ENCODE peak calls at places on chromosomes 16 and 17, in six cellular contexts. G is ovary, R is lung, V is neural progenitor cell, K is ascending aorta, O is heart right ventricle. F is an unnamed sample.
A peak's percentile ranks its signal among the peaks of the same experiment; 100 is the strongest.

GRCh38 chr17:28967240-28968135 is 16.2 kb upstream of the PHF12 start:
- DNase-seq in V (peak; percentile 62), R (no peak), O (no peak), K (no peak), G (no peak), F (no peak)

GRCh38 chr16:27365142-27366089 is 36.6 kb upstream of the IL21R start:
- DNase-seq in V (no peak), K (no peak), G (no peak), R (no peak), O (no peak), F (no peak)

GRCh38 chr17:62109378-62109902 is 44.4 kb upstream of the MED13 start:
- DNase-seq in V (peak; percentile 74), K (peak; percentile 64), O (peak; percentile 4), R (peak; percentile 59), G (no peak), F (peak; percentile 87)

GRCh38 chr17:35146214-35146833 is 1.3 kb upstream of the UNC45B start:
- DNase-seq in R (no peak), G (no peak), K (no peak), O (no peak), V (no peak), F (no peak)

GRCh38 chr17:28717578-28718316 is at the start of gene RAB34:
- DNase-seq in O (peak; percentile 72), R (peak; percentile 77), K (peak; percentile 92), G (peak; percentile 86), V (peak; percentile 99), F (no peak)

GRCh38 chr17:21173543-21173942 is 40.4 kb downstream of the TMEM11 start:
- DNase-seq in G (no peak), R (no peak), V (no peak), K (peak; percentile 48), O (no peak), F (no peak)

GRCh38 chr17:71496552-71496951 is 624.3 kb upstream of the SOX9 start:
- DNase-seq in O (no peak), G (no peak), K (no peak), R (no peak), V (no peak), F (no peak)

GRCh38 chr16:49283376-49284049 is 1.9 kb upstream of the CBLN1 start:
- DNase-seq in K (no peak), V (peak; percentile 29), G (no peak), O (no peak), R (no peak), F (no peak)

GRCh38 chr16:58177347-58177710 is 20.6 kb downstream of the CSNK2A2 start:
- DNase-seq in O (no peak), V (no peak), G (no peak), R (no peak), K (no peak), F (no peak)

GRCh38 chr17:76631821-76632565 is 11.6 kb downstream of the ST6GALNAC1 start:
- DNase-seq in R (no peak), K (no peak), G (no peak), O (no peak), V (no peak), F (no peak)

GRCh38 chr17:32846143-32846542 is 30.8 kb downstream of the MYO1D start:
- DNase-seq in K (no peak), R (no peak), V (no peak), G (no peak), O (no peak), F (no peak)

GRCh38 chr17:41793749-41794602 is 7.5 kb upstream of the JUP start:
- DNase-seq in O (no peak), G (peak; percentile 53), K (no peak), R (no peak), V (peak; percentile 79), F (no peak)

GRCh38 chr17:40076101-40076498 is 13.3 kb downstream of the THRA start:
- DNase-seq in K (no peak), R (no peak), V (no peak), O (no peak), G (no peak), F (no peak)

GRCh38 chr17:36675786-36676185 is 74.4 kb downstream of the MRM1 start:
- DNase-seq in R (no peak), K (no peak), V (no peak), G (no peak), O (no peak), F (no peak)

GRCh38 chr16:88286301-88286923 is 96.3 kb upstream of the ZNF469 start:
- DNase-seq in V (no peak), O (no peak), G (no peak), R (no peak), K (no peak), F (no peak)

GRCh38 chr16:88287219-88287618 is 95.5 kb upstream of the ZNF469 start:
- DNase-seq in R (no peak), G (no peak), K (no peak), O (no peak), V (no peak), F (no peak)

GRCh38 chr16:88289549-88290344 is 93.0 kb upstream of the ZNF469 start:
- DNase-seq in K (no peak), R (no peak), G (no peak), O (no peak), V (no peak), F (no peak)

GRCh38 chr16:88289001-88289400 is 93.8 kb upstream of the ZNF469 start:
- DNase-seq in R (no peak), V (no peak), G (no peak), O (no peak), K (no peak), F (no peak)

DNA sequence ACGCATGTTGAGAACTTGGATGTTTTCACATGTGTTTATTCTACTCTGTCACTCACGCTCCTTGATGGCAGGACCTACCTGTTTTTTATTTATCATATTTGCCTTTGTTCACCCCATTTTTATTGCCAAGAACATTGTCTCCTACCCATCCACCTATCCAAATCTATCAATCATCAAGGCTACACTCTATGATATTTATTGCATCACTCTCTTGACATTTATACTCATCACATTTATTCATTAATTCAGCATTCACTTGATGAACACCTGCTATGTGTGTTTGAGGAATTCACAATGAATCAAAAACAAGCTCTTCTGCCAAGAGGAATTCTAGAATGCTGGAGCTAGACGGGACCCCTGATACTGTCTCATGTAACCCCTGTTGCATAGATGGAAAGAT is 94.5 kb upstream of the ZNF469 start:
- DNase-seq in O (no peak), G (no peak), V (no peak), K (no peak), R (no peak), F (no peak)
- H3K9me3 ChIP-seq in O (peaks cover 30% of the 10 kb centered on the region), G (no peaks in the 10 kb centered on the region), V (peaks cover 4% of the 10 kb centered on the region), K (peaks cover 11% of the 10 kb centered on the region), R (peaks cover 31% of the 10 kb centered on the region), F (peaks cover 12% of the 10 kb centered on the region)

GRCh38 chr17:50049636-50050035 is 6.3 kb upstream of the ITGA3 start:
- DNase-seq in O (no peak), V (no peak), G (no peak), K (no peak), R (no peak), F (no peak)

GRCh38 chr17:50051082-50051576 is 4.8 kb upstream of the ITGA3 start:
- DNase-seq in R (peak; percentile 73), V (no peak), O (no peak), K (no peak), G (no peak), F (no peak)

GRCh38 chr17:50051606-50052005 is 4.3 kb upstream of the ITGA3 start:
- DNase-seq in K (no peak), G (no peak), O (no peak), V (no peak), R (no peak), F (no peak)

GRCh38 chr17:50048988-50049387 is 6.9 kb upstream of the ITGA3 start:
- DNase-seq in K (no peak), O (no peak), R (no peak), G (no peak), V (no peak), F (no peak)

GRCh38 chr17:50050431-50051032 is 5.4 kb upstream of the ITGA3 start:
- DNase-seq in V (no peak), R (no peak), O (no peak), K (no peak), G (no peak), F (no peak)
- TF ChIP-seq CTCF in V (no peak), R (no peak), O (no peak), K (no peak), G (no peak), F (no peak)

GRCh38 chr16:79004281-79004680 is 596.3 kb downstream of the MAF start:
- DNase-seq in R (no peak), G (no peak), K (no peak), V (no peak), O (no peak), F (no peak)

GRCh38 chr16:79006206-79006605 is 594.3 kb downstream of the MAF start:
- DNase-seq in O (no peak), K (no peak), R (no peak), G (no peak), V (no peak), F (no peak)

GRCh38 chr16:79003026-79003617 is 597.4 kb downstream of the MAF start:
- DNase-seq in O (no peak), K (no peak), G (no peak), R (no peak), V (no peak), F (no peak)

GRCh38 chr16:78996806-78997205 is 603.7 kb downstream of the MAF start:
- DNase-seq in G (no peak), V (no peak), O (no peak), K (no peak), R (no peak), F (no peak)

DNA sequence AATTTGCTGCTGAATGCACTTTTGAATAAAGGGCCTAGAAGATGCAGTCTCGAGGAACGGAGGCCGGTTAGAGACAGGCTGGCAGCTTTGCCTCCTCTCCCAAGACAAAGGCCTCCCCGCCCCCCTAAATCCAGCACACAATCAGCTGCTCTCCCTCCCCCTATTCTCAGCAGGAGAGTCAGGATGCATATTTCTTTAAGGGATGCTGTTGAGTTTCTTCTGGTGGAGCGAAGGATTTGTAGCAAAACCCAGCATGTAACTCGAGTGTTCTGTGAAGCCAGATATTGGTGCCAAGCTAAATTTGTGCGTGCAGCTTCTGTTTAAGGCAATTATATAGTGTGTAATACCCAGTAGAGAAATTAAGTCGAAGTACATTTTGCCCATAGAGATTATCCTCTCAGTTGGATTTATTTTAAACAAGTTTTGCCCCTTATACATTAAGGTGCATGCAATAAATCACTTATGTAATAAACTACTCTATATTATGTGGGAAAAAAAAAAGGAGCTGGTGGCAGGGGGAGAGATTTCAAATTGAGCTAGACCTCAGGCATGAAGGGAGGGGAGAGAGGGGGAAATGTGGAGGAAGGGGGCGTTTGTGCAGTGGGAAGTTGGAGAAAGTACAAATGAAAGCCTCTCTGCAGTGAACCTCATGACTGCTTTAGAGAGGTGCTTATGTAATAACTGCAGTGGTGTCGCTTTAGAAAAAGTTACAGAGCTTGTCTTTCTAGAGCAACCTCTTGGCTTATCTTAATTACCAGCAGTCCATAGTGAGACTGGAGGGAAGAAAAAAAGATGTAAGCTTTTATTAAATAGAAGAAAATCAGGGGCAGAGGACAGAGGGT is 599.2 kb downstream of the MAF start:
- DNase-seq in R (no peak), G (no peak), K (no peak), V (peak; percentile 80), O (no peak), F (no peak)
- H3K9me3 ChIP-seq in R (no peaks in the 10 kb centered on the region), G (no peaks in the 10 kb centered on the region), K (no peaks in the 10 kb centered on the region), V (no peaks in the 10 kb centered on the region), O (no peaks in the 10 kb centered on the region), F (no peaks in the 10 kb centered on the region)

DNA sequence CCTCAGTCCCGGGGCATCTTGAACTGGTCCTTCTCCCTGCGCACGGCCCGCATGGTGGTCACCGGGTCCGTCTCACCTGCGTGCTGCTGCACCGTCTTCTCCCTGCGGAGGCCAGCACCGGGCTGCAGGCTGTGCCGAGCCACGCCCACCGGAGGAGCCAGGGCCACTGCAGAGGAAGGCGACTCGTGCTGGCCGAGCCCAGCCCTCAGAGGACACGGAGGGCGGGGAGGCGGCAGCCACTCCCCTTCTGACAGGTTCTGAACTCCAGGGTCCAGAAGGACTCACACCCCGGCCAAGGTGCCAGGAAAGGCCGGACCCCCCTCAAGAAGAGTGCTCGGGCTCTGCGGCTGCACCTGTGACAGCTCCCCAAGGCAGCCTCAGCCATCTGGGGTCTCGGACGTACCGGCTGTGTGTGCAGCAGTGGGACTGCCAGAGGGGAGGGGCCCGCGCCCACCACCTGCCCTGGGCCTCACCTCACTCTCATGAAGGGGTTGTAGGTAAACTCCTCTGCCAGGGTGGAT is 15.8 kb upstream of the IGFALS start:
- DNase-seq in V (peak; percentile 52), K (no peak), G (no peak), R (no peak), O (no peak), F (no peak)
- TF ChIP-seq CTCF in V (no peak), K (no peak), G (no peak), R (no peak), O (no peak), F (no peak)

F was measured in BE2C.